ENCODE peak calls at places on chromosomes 12 and 14, in seven cellular contexts. F is GM06990, P is breast epithelium, H is H9, I is tibial artery, K is PC-3, E is left ventricle myocardium inferior. S is an unnamed sample.

GRCh38 chr12:65533177-65533883 is 254.8 kb downstream of the MSRB3 start:
- DNase-seq in F (no peak), P (no peak), H (no peak), I (no peak), K (peak), E (no peak), S (no peak)

GRCh38 chr12:131147894-131148293 is 194.2 kb downstream of the ADGRD1 start:
- DNase-seq in F (no peak), P (no peak), H (no peak), I (peak), K (no peak), E (no peak), S (no peak)

GRCh38 chr14:88614218-88614907 is 51.5 kb downstream of the ZC3H14 start:
- DNase-seq in F (no peak), P (no peak), H (no peak), I (no peak), K (peak), E (no peak), S (no peak)

GRCh38 chr12:57477710-57478681 is 1.7 kb downstream of the ARHGAP9 start:
- DNase-seq in F (peak), P (no peak), H (no peak), I (no peak), K (no peak), E (no peak), S (no peak)

GRCh38 chr12:22321620-22322019 is 12.9 kb downstream of the ST8SIA1 start:
- DNase-seq in F (no peak), P (no peak), H (peak), I (peak), K (peak), E (no peak), S (no peak)

GRCh38 chr12:115208098-115208497 is 524.1 kb upstream of the TBX3 start:
- DNase-seq in F (no peak), P (no peak), H (no peak), I (no peak), K (no peak), E (no peak), S (no peak)

GRCh38 chr14:79584679-79585078 is 626.6 kb downstream of the DIO2 start:
- DNase-seq in F (no peak), P (no peak), H (no peak), I (no peak), K (peak), E (no peak), S (no peak)

GRCh38 chr14:75559451-75560187 is 18.8 kb upstream of the FLVCR2 start:
- DNase-seq in F (no peak), P (no peak), H (no peak), I (no peak), K (peak), E (no peak), S (no peak)

GRCh38 chr14:79332504-79333197 is 878.7 kb downstream of the DIO2 start:
- DNase-seq in F (no peak), P (no peak), H (no peak), I (no peak), K (no peak), E (no peak), S (no peak)

GRCh38 chr14:59248170-59248569 is 59.7 kb downstream of the DAAM1 start:
- DNase-seq in F (no peak), P (no peak), H (no peak), I (no peak), K (peak), E (no peak), S (no peak)

GRCh38 chr12:55659486-55660385 is 23.0 kb downstream of the OR10P1 start:
- DNase-seq in F (no peak), P (no peak), H (no peak), I (no peak), K (peak), E (peak), S (no peak)

GRCh38 chr14:36221097-36221496 is 44.6 kb upstream of the PTCSC3 start:
- DNase-seq in F (no peak), P (no peak), H (no peak), I (no peak), K (no peak), E (no peak), S (no peak)

GRCh38 chr12:111598637-111599458 is at the start of gene ATXN2:
- DNase-seq in F (peak), P (peak), H (no peak), I (peak), K (peak), E (peak), S (peak)

GRCh38 chr12:111596985-111597730 is 2.0 kb downstream of the ATXN2 start:
- DNase-seq in F (peak), P (peak), H (peak), I (peak), K (peak), E (peak), S (no peak)

GRCh38 chr12:111597731-111598636 is 1.1 kb downstream of the ATXN2 start:
- DNase-seq in F (peak), P (peak), H (peak), I (peak), K (peak), E (peak), S (peak)

GRCh38 chr12:111600296-111600562 is 1.1 kb upstream of the ATXN2 start:
- DNase-seq in F (no peak), P (no peak), H (no peak), I (no peak), K (no peak), E (no peak), S (no peak)

DNA sequence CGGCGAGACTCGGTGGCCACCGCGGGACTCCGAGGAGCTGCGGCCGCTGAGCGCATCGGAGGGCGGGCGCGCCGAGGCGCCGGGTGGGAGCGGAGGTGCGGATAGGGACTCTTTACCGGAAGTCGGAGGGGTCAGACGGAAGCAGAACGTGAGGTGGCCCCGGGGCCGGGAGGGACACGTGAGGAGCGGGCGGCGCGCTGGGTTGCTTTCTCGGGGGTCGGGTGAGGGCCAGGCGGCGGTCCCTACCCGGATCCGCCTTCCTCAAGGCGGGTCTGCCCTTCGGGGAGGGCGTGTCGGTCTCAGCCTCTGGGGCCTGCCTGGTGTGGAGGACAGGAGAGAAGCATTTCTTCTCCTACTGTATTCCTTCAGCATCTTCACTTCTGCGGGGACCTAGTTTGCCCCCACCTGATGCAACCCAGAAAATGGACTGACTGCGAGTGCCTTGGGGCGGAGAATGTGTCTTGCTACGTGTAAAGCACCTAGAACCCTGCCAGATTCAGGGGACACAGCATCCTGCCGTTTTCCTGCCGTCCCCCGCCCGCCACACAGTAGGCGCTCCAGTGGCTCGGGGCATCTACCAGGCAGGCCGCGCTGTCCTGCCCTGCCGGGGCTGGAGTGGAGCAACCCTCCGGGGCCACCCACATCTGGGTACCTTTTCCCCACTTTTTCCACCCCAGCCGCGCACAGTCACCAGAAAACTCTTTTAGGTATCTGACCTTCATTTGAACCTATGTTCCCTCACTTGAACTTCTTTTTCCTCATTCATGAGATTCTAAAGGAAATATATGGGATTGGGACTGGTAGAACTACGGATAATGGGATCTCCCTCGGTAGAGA is 562 bp upstream of the ATXN2 start:
- DNase-seq in F (peak), P (peak), H (peak), I (peak), K (peak), E (peak), S (peak)
- TF ChIP-seq CTCF in F (no peak), P (no peak), H (peak), I (no peak), K (no peak), E (no peak), S (peak)

DNA sequence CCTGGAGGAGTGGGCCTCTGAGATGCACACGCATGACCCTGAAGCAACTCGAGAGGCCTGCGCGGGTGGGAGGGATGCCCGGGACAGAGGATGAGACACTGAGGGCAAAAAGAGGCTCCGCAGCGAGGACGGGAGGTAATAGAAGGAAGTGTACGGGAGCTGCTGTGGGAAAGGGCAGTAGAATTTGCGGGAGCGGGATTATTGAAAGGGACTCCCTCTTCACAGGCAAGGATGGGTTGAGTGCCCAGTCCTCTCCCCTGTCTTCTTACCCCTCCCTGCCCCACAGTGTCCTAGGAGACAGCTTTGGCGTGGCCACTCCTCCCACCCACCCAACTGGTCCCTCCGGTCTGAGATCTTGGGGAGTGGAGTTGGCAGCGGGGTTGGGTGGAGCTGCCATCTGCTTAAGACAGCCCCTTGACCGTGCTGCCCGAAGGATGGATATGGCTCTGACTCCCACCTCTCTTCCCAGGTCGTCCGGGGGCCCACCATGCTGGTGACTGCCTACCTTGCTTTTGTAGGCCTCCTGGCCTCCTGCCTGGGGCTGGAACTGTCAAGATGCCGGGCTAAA is 15.7 kb upstream of the ESPL1 start:
- DNase-seq in F (no peak), P (peak), H (no peak), I (no peak), K (peak), E (peak), S (no peak)
- TF ChIP-seq CTCF in F (no peak), P (no peak), H (no peak), I (no peak), K (no peak), E (peak), S (no peak)

GRCh38 chr12:78185109-78185508 is 354.4 kb downstream of the NAV3 start:
- DNase-seq in F (no peak), P (no peak), H (no peak), I (no peak), K (peak), E (no peak), S (no peak)

GRCh38 chr12:78179346-78179745 is 348.7 kb downstream of the NAV3 start:
- DNase-seq in F (no peak), P (no peak), H (no peak), I (no peak), K (no peak), E (no peak), S (no peak)

GRCh38 chr12:78185651-78186050 is 355.0 kb downstream of the NAV3 start:
- DNase-seq in F (no peak), P (no peak), H (no peak), I (no peak), K (peak), E (no peak), S (no peak)

GRCh38 chr12:78183854-78184253 is 353.2 kb downstream of the NAV3 start:
- DNase-seq in F (no peak), P (no peak), H (no peak), I (no peak), K (no peak), E (no peak), S (no peak)

DNA sequence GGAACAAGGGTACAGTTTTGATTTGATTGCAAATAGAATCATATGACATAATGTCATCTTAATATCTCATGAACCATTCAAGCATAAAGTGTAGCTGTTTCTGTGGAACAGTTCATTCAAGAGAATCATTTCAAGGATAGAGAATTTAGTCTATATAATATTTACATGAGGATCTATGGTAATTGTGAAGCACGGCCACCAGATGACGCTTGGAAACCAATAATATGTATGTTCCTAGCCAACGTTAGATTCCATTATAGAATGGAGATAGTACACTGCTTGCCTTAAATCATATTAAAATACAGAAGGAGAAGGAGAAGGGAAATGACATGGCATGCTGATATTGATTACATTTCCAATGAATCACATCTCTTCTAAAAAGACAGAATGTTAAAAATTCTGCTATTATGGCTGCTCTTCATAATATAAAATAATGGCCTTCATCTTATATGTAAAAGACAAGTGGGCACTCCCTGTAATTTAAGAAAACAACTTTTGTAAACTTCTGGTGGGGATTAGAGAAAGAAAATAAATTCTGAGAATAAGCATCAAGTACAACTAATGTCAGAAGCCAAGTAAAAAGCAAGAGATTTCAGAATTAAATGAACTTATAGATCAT is 351.0 kb downstream of the NAV3 start:
- DNase-seq in F (no peak), P (no peak), H (no peak), I (no peak), K (peak), E (no peak), S (no peak)
- TF ChIP-seq CTCF in F (peak), P (no peak), H (peak), I (no peak), K (peak), E (peak), S (peak)

DNA sequence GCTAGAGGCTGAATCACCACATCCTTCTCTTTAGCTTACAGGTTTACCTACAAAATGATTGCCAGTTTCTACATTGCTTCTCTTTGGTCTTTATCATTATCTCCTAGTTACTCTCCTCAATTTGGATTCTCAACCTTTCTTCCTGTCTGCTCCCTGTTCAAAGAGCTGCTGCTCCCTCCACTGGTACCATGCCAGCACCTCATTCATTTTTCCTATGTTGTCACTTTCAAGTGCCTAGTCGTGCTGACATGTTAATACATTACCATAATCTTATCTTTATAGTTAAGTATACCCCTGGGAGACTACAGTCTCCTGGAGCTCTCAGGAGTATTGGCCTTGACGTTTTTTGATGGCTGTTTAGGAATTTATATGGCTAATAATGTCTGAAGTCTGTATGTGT is 14.2 kb downstream of the FRS2 start:
- DNase-seq in F (no peak), P (no peak), H (no peak), I (no peak), K (no peak), E (no peak), S (no peak)
- TF ChIP-seq CTCF in F (no peak), P (no peak), H (peak), I (no peak), K (no peak), E (no peak), S (no peak)

GRCh38 chr14:50400461-50400860 is 3.8 kb upstream of the CDKL1 start:
- DNase-seq in F (no peak), P (no peak), H (no peak), I (no peak), K (no peak), E (no peak), S (no peak)

GRCh38 chr14:50399251-50400032 is 2.8 kb upstream of the CDKL1 start:
- DNase-seq in F (no peak), P (no peak), H (no peak), I (peak), K (peak), E (no peak), S (no peak)

GRCh38 chr14:50407089-50407813 is 10.6 kb upstream of the CDKL1 start:
- DNase-seq in F (no peak), P (no peak), H (no peak), I (no peak), K (no peak), E (no peak), S (no peak)

GRCh38 chr14:50403433-50403832 is 6.8 kb upstream of the CDKL1 start:
- DNase-seq in F (no peak), P (no peak), H (no peak), I (no peak), K (no peak), E (no peak), S (no peak)

DNA sequence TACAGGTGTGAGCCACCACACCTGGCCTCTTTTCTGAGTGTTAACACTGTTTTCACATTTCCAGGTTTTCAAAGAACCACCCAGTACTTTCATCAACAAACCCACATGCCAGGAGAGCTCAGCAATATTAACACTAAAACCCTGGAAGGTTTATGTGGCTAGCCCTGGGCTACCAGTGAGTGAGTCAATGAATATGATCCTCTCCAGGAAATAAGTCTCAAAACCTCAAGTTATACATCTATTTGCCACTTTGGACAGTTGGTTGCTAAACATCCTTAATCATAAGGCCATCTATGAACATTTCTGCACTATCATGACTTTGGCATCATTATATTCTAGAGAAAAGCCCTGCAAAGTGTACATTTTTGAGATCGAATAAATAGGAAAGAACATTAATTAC is 6.3 kb upstream of the CDKL1 start:
- DNase-seq in F (no peak), P (no peak), H (no peak), I (no peak), K (peak), E (no peak), S (no peak)
- TF ChIP-seq CTCF in F (no peak), P (no peak), H (no peak), I (no peak), K (no peak), E (no peak), S (no peak)

GRCh38 chr12:27779837-27780611 is at the start of the genes KLHL42 and MANSC4:
- DNase-seq in F (peak), P (peak), H (peak), I (peak), K (peak), E (peak), S (peak)
- TF ChIP-seq CTCF in F (no peak), P (no peak), H (no peak), I (no peak), K (no peak), E (no peak), S (peak)

GRCh38 chr14:61280526-61281185 is 482 bp downstream of the TMEM30B start:
- DNase-seq in F (peak), P (peak), H (peak), I (peak), K (peak), E (peak), S (peak)
- TF ChIP-seq CTCF in F (no peak), P (no peak), H (peak), I (peak), K (peak), E (peak), S (peak)

S was measured in type B pancreatic cell.